ENCODE peak calls at places on chromosomes 13 and 19, in five cellular contexts. One of them, this sample, is unnamed.

GRCh38 chr13:29914591-29914990 is 64.2 kb upstream of the UBL3 start:
- DNase-seq in left lung: no peak
- DNase-seq in neuronal stem cell: no peak
- DNase-seq in body of pancreas: no peak
- DNase-seq in heart left ventricle: no peak
- DNase-seq in this sample: no peak

GRCh38 chr13:86813198-86813597 is 858.0 kb upstream of the SLITRK5 start:
- DNase-seq in left lung: no peak
- DNase-seq in body of pancreas: no peak
- DNase-seq in heart left ventricle: no peak
- DNase-seq in neuronal stem cell: no peak
- DNase-seq in this sample: no peak

GRCh38 chr19:14433454-14434156 is 499 bp downstream of the PKN1 start:
- DNase-seq in left lung: no peak
- DNase-seq in body of pancreas: peak; percentile 57
- DNase-seq in heart left ventricle: peak; percentile 52
- DNase-seq in neuronal stem cell: no peak
- DNase-seq in this sample: no peak

GRCh38 chr13:80524447-80525215 is 183.7 kb upstream of the SPRY2 start:
- DNase-seq in body of pancreas: no peak
- DNase-seq in neuronal stem cell: no peak
- DNase-seq in heart left ventricle: no peak
- DNase-seq in left lung: no peak
- DNase-seq in this sample: no peak

GRCh38 chr19:50450369-50451222 is 17.9 kb downstream of the MYBPC2 start:
- DNase-seq in left lung: no peak
- DNase-seq in neuronal stem cell: no peak
- DNase-seq in body of pancreas: no peak
- DNase-seq in heart left ventricle: no peak
- DNase-seq in this sample: no peak

GRCh38 chr19:11984986-11985385 is 20.1 kb downstream of the ZNF763 start:
- DNase-seq in body of pancreas: no peak
- DNase-seq in left lung: no peak
- DNase-seq in neuronal stem cell: no peak
- DNase-seq in heart left ventricle: no peak
- DNase-seq in this sample: no peak

GRCh38 chr13:49935171-49936084 is 712 bp downstream of the SPRYD7 start:
- DNase-seq in left lung: peak; percentile 61
- DNase-seq in neuronal stem cell: peak; percentile 46
- DNase-seq in heart left ventricle: peak; percentile 44
- DNase-seq in body of pancreas: peak; percentile 37
- DNase-seq in this sample: peak; percentile 79

GRCh38 chr13:90375851-90376250 is 971.6 kb upstream of the MIR17HG start:
- DNase-seq in left lung: no peak
- DNase-seq in heart left ventricle: no peak
- DNase-seq in body of pancreas: no peak
- DNase-seq in neuronal stem cell: no peak
- DNase-seq in this sample: no peak

GRCh38 chr19:43779147-43779819 is 1.5 kb downstream of the KCNN4 start:
- DNase-seq in body of pancreas: peak; percentile 21
- DNase-seq in left lung: peak; percentile 56
- DNase-seq in neuronal stem cell: no peak
- DNase-seq in heart left ventricle: no peak
- DNase-seq in this sample: no peak

GRCh38 chr19:16584825-16585801 is 12.9 kb upstream of the SLC35E1 start:
- DNase-seq in left lung: no peak
- DNase-seq in heart left ventricle: no peak
- DNase-seq in neuronal stem cell: no peak
- DNase-seq in body of pancreas: no peak
- DNase-seq in this sample: no peak

GRCh38 chr13:114129649-114130062 is 2.8 kb downstream of the RASA3 start:
- DNase-seq in body of pancreas: no peak
- DNase-seq in left lung: no peak
- DNase-seq in heart left ventricle: no peak
- DNase-seq in neuronal stem cell: no peak
- DNase-seq in this sample: no peak

GRCh38 chr13:26022538-26023292 is 29.1 kb downstream of the SHISA2 start:
- DNase-seq in body of pancreas: peak; percentile 78
- DNase-seq in left lung: peak; percentile 83
- DNase-seq in neuronal stem cell: no peak
- DNase-seq in heart left ventricle: peak; percentile 89
- DNase-seq in this sample: no peak

GRCh38 chr19:51689751-51690358 is 3.3 kb upstream of the SPACA6 start:
- DNase-seq in neuronal stem cell: peak; percentile 68
- DNase-seq in left lung: peak; percentile 58
- DNase-seq in body of pancreas: peak; percentile 18
- DNase-seq in heart left ventricle: peak; percentile 61
- DNase-seq in this sample: peak; percentile 77

GRCh38 chr19:42045575-42045974 is 24.4 kb downstream of the GRIK5 start:
- DNase-seq in neuronal stem cell: no peak
- DNase-seq in left lung: no peak
- DNase-seq in heart left ventricle: no peak
- DNase-seq in body of pancreas: no peak
- DNase-seq in this sample: no peak

GRCh38 chr13:29515372-29515771 is 80.1 kb downstream of the SLC7A1 start:
- DNase-seq in heart left ventricle: no peak
- DNase-seq in body of pancreas: no peak
- DNase-seq in neuronal stem cell: no peak
- DNase-seq in left lung: no peak
- DNase-seq in this sample: no peak

GRCh38 chr19:53808710-53809125 is 15.4 kb downstream of the NLRP12 start:
- DNase-seq in left lung: no peak
- DNase-seq in heart left ventricle: no peak
- DNase-seq in body of pancreas: no peak
- DNase-seq in neuronal stem cell: no peak
- DNase-seq in this sample: peak; percentile 25

GRCh38 chr19:10603084-10603872 is 16.2 kb upstream of the AP1M2 start:
- DNase-seq in left lung: peak; percentile 56
- DNase-seq in body of pancreas: peak; percentile 61
- DNase-seq in heart left ventricle: peak; percentile 67
- DNase-seq in neuronal stem cell: no peak
- DNase-seq in this sample: no peak

GRCh38 chr13:48492123-48493075 is 40.5 kb downstream of the RCBTB2 start:
- DNase-seq in body of pancreas: peak; percentile 81
- DNase-seq in heart left ventricle: peak; percentile 90
- DNase-seq in left lung: peak; percentile 83
- DNase-seq in neuronal stem cell: no peak
- DNase-seq in this sample: no peak

GRCh38 chr19:16435238-16435911 is 36.4 kb downstream of the EPS15L1 start:
- DNase-seq in left lung: peak; percentile 48
- DNase-seq in neuronal stem cell: no peak
- DNase-seq in body of pancreas: peak; percentile 62
- DNase-seq in heart left ventricle: peak; percentile 73
- DNase-seq in this sample: no peak

GRCh38 chr13:44855860-44856259 is 133.4 kb downstream of the NUFIP1 start:
- DNase-seq in neuronal stem cell: no peak
- DNase-seq in left lung: no peak
- DNase-seq in heart left ventricle: no peak
- DNase-seq in body of pancreas: no peak
- DNase-seq in this sample: no peak

GRCh38 chr13:62760724-62761123 is 1345.1 kb upstream of the PCDH20 start:
- DNase-seq in left lung: no peak
- DNase-seq in heart left ventricle: no peak
- DNase-seq in body of pancreas: no peak
- DNase-seq in neuronal stem cell: no peak
- DNase-seq in this sample: no peak

GRCh38 chr19:11008111-11008510 is 47.3 kb downstream of the SMARCA4 start:
- DNase-seq in left lung: no peak
- DNase-seq in heart left ventricle: no peak
- DNase-seq in neuronal stem cell: no peak
- DNase-seq in body of pancreas: no peak
- DNase-seq in this sample: no peak

GRCh38 chr13:44463759-44464158 is 90.1 kb downstream of the SERP2 start:
- DNase-seq in neuronal stem cell: no peak
- DNase-seq in body of pancreas: no peak
- DNase-seq in heart left ventricle: no peak
- DNase-seq in left lung: no peak
- DNase-seq in this sample: no peak

GRCh38 chr13:25037057-25037813 is 58.7 kb upstream of the PABPC3 start:
- DNase-seq in left lung: no peak
- DNase-seq in neuronal stem cell: peak; percentile 59
- DNase-seq in heart left ventricle: peak; percentile 46
- DNase-seq in body of pancreas: peak; percentile 71
- DNase-seq in this sample: peak; percentile 76

GRCh38 chr19:56946164-56946563 is 105.6 kb upstream of the PEG3 start:
- DNase-seq in left lung: no peak
- DNase-seq in heart left ventricle: no peak
- DNase-seq in neuronal stem cell: peak; percentile 36
- DNase-seq in body of pancreas: no peak
- DNase-seq in this sample: no peak

GRCh38 chr13:58712191-58712590 is 1080.6 kb downstream of the PCDH17 start:
- DNase-seq in body of pancreas: no peak
- DNase-seq in neuronal stem cell: peak; percentile 23
- DNase-seq in left lung: no peak
- DNase-seq in heart left ventricle: no peak
- DNase-seq in this sample: no peak

GRCh38 chr19:3916033-3916432 is 16.8 kb upstream of the NMRK2 start:
- DNase-seq in body of pancreas: no peak
- DNase-seq in heart left ventricle: no peak
- DNase-seq in left lung: no peak
- DNase-seq in neuronal stem cell: no peak
- DNase-seq in this sample: no peak

GRCh38 chr13:49996166-49996915 is 501 bp upstream of the TRIM13 start:
- DNase-seq in left lung: peak; percentile 94
- DNase-seq in neuronal stem cell: peak; percentile 90
- DNase-seq in heart left ventricle: peak; percentile 97
- DNase-seq in body of pancreas: peak; percentile 93
- DNase-seq in this sample: peak; percentile 91

GRCh38 chr19:51660975-51661600 is 14.5 kb upstream of the SIGLEC14 start:
- DNase-seq in neuronal stem cell: peak; percentile 73
- DNase-seq in heart left ventricle: peak; percentile 78
- DNase-seq in body of pancreas: peak; percentile 74
- DNase-seq in left lung: peak; percentile 78
- DNase-seq in this sample: peak; percentile 40

DNA sequence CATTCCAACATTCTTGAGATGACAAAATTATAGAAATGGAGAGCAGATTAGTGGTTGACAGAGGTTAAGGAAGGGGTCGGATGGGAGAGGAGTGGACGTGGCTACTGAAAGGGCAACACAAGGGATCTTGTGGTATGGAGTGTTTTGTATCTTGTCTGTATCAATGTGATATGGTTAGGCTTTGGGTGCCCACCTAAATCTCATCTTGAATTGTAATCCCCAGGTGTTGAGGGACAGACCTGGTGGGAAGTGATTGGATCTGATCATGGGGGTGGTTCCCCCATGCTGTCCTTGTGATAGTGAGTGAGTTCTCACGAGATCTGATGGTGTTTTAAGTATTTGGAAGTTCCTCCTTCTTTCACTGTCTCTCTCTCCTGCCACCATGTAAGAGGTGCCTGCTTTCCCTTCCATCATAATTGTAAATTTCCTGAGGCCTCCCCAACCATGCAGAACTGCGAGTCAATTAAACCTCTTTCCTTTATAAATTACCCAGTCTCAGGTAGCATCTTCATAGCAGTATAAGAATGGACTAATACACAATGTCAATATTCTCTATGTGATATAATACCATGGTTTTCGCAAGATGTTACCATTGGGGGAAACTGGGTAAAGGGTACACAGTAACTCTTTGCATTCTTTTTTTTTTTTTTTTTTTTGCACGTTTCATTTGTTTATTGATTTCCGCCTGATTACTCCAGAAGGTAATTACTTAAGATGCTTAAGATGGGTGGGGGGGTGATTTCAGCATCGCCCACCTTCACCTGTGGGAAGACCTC is 4.9 kb upstream of the IFNL4 start:
- DNase-seq in neuronal stem cell: no peak
- DNase-seq in body of pancreas: no peak
- DNase-seq in left lung: no peak
- DNase-seq in heart left ventricle: no peak
- DNase-seq in this sample: no peak
- H3K27me3 ChIP-seq in neuronal stem cell: peaks cover 3% of the 10 kb centered on the region
- H3K27me3 ChIP-seq in body of pancreas: no peaks in the 10 kb centered on the region
- H3K27me3 ChIP-seq in left lung: peaks cover 6% of the 10 kb centered on the region
- H3K27me3 ChIP-seq in heart left ventricle: peaks cover 41% of the 10 kb centered on the region
- H3K27me3 ChIP-seq in this sample: no peaks in the 10 kb centered on the region

DNA sequence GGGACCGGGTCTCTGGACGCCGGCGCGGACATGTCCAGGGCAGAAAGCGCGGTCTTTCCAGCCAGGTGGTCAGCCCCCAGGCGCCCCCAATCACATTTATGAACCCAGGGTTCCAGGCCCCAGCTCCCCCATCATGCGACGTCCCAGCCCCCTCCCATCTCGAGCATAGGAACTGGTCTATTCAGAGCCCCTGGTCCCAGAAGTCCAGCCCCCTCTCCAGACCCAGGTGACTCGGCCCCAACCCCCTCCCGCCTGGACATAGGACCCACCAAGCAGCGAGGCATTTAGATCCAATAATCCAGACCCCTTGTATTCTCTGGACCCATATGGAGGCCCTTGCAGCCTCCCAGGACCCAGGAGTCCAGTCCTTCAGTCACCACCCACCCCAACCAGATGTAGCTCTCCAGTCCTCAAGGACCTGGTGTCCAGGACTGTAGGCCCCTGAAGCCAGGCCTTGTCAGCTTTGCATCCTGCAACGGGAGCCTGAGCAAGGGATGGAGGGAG is 501 bp downstream of the APLP1 start:
- DNase-seq in body of pancreas: no peak
- DNase-seq in left lung: no peak
- DNase-seq in heart left ventricle: no peak
- DNase-seq in neuronal stem cell: no peak
- DNase-seq in this sample: no peak
- H3K4me3 ChIP-seq in body of pancreas: peak overlapping the region; percentile 56
- H3K4me3 ChIP-seq in left lung: peak overlapping the region; percentile 15
- H3K4me3 ChIP-seq in heart left ventricle: peak overlapping the region; percentile 55
- H3K4me3 ChIP-seq in neuronal stem cell: peak overlapping the region; percentile 82
- H3K4me3 ChIP-seq in this sample: peak overlapping the region; percentile 36

DNA sequence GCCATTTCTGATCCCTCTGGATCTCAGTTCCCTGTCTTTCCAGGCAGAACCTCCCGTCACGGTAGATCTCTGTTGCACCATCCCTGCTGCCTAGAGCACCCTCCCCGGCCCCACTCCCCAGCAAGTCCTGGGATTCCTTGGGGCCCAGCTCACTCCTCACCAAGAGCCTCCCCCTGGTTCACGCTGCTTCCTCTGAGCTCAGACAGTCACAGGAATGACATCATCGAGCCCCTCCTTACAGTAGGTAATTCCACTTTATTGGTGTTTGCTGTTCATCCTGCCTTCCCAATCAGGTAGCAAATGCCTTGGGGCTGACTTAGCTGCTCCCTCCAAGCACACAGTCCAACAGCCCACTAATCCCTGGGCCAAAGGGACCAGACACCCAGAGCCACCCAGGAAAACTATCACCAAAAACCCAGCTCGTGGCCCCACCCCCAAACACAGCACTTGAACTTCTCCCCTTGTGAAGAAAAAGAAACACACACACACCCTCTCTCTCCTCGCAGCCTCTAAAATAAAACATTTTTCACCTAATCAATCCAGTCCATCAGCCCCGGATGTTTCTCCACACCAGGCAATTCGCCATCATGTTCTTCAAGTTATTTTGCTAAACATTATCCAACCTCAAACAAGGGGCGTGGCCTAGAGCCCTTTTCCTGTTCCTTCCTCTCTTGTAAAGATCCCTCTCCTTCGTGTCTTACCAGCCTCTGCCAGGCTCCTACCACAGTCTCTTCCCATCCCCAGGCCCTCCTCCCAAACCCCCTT is 2.5 kb downstream of the NAPA start:
- DNase-seq in heart left ventricle: peak; percentile 30
- DNase-seq in body of pancreas: peak; percentile 92
- DNase-seq in neuronal stem cell: no peak
- DNase-seq in left lung: peak; percentile 65
- DNase-seq in this sample: no peak
- H3K4me1 ChIP-seq in heart left ventricle: peaks cover 75% of the 10 kb centered on the region
- H3K4me1 ChIP-seq in body of pancreas: peaks cover 66% of the 10 kb centered on the region
- H3K4me1 ChIP-seq in neuronal stem cell: peaks cover 5% of the 10 kb centered on the region
- H3K4me1 ChIP-seq in left lung: peaks cover 32% of the 10 kb centered on the region
- H3K4me1 ChIP-seq in this sample: peaks cover 3% of the 10 kb centered on the region

GRCh38 chr19:29527500-29528328 is 1.9 kb downstream of the VSTM2B start:
- DNase-seq in left lung: no peak
- DNase-seq in body of pancreas: no peak
- DNase-seq in heart left ventricle: no peak
- DNase-seq in neuronal stem cell: no peak
- DNase-seq in this sample: no peak
- H3K27me3 ChIP-seq in left lung: peaks cover 70% of the 10 kb centered on the region
- H3K27me3 ChIP-seq in body of pancreas: peaks cover 22% of the 10 kb centered on the region
- H3K27me3 ChIP-seq in heart left ventricle: peaks cover 97% of the 10 kb centered on the region
- H3K27me3 ChIP-seq in neuronal stem cell: peaks cover 28% of the 10 kb centered on the region
- H3K27me3 ChIP-seq in this sample: peaks cover 44% of the 10 kb centered on the region